ENCODE peak calls at places on chromosomes 6 and 20, in six cellular contexts. One of them, this sample, is unnamed. For H3K27me3, the result is how much of the 10 kb centered on the place peaks cover.

GRCh38 chr6:118867181-118867580 is 26.8 kb upstream of the ASF1A start:
- DNase-seq in CD8-positive, alpha-beta memory T cell: no peak
- DNase-seq in body of pancreas: no peak
- DNase-seq in mesendoderm: no peak
- DNase-seq in testis: no peak
- DNase-seq in uterus: no peak
- DNase-seq in this sample: no peak

GRCh38 chr20:32622585-32623468 is 37.7 kb upstream of the NOL4L start:
- DNase-seq in mesendoderm: no peak
- DNase-seq in CD8-positive, alpha-beta memory T cell: no peak
- DNase-seq in body of pancreas: no peak
- DNase-seq in uterus: no peak
- DNase-seq in testis: no peak
- DNase-seq in this sample: no peak

GRCh38 chr20:36064661-36065426 is 89.7 kb upstream of the EPB41L1 start:
- DNase-seq in testis: peak
- DNase-seq in CD8-positive, alpha-beta memory T cell: peak
- DNase-seq in mesendoderm: peak
- DNase-seq in body of pancreas: peak
- DNase-seq in uterus: peak
- DNase-seq in this sample: peak

GRCh38 chr6:56752009-56752408 is 109.3 kb upstream of the DST start:
- DNase-seq in CD8-positive, alpha-beta memory T cell: no peak
- DNase-seq in testis: no peak
- DNase-seq in body of pancreas: no peak
- DNase-seq in uterus: no peak
- DNase-seq in mesendoderm: peak
- DNase-seq in this sample: no peak

GRCh38 chr6:3867616-3868502 is 18.7 kb downstream of the FAM50B start:
- DNase-seq in body of pancreas: no peak
- DNase-seq in mesendoderm: no peak
- DNase-seq in CD8-positive, alpha-beta memory T cell: no peak
- DNase-seq in testis: no peak
- DNase-seq in uterus: no peak
- DNase-seq in this sample: no peak

GRCh38 chr6:129686941-129687627 is 22.9 kb downstream of the ARHGAP18 start:
- DNase-seq in body of pancreas: peak
- DNase-seq in CD8-positive, alpha-beta memory T cell: peak
- DNase-seq in testis: no peak
- DNase-seq in uterus: no peak
- DNase-seq in mesendoderm: no peak
- DNase-seq in this sample: no peak

GRCh38 chr6:30067460-30068139 is 602 bp downstream of the PPP1R11 start:
- DNase-seq in body of pancreas: no peak
- DNase-seq in mesendoderm: no peak
- DNase-seq in testis: peak
- DNase-seq in uterus: no peak
- DNase-seq in CD8-positive, alpha-beta memory T cell: no peak
- DNase-seq in this sample: no peak

GRCh38 chr6:79810153-79810806 is 137.1 kb downstream of the ELOVL4 start:
- DNase-seq in CD8-positive, alpha-beta memory T cell: no peak
- DNase-seq in body of pancreas: no peak
- DNase-seq in testis: no peak
- DNase-seq in uterus: no peak
- DNase-seq in mesendoderm: no peak
- DNase-seq in this sample: no peak

GRCh38 chr6:36818741-36819140 is 20.5 kb downstream of the CPNE5 start:
- DNase-seq in uterus: no peak
- DNase-seq in testis: no peak
- DNase-seq in mesendoderm: no peak
- DNase-seq in body of pancreas: no peak
- DNase-seq in CD8-positive, alpha-beta memory T cell: no peak
- DNase-seq in this sample: no peak

GRCh38 chr20:32963176-32963575 is 41.1 kb downstream of the SUN5 start:
- DNase-seq in CD8-positive, alpha-beta memory T cell: no peak
- DNase-seq in mesendoderm: no peak
- DNase-seq in body of pancreas: no peak
- DNase-seq in testis: peak
- DNase-seq in uterus: no peak
- DNase-seq in this sample: no peak

GRCh38 chr6:143059616-143060353 is 904 bp upstream of the AIG1 start:
- DNase-seq in CD8-positive, alpha-beta memory T cell: peak
- DNase-seq in uterus: peak
- DNase-seq in testis: no peak
- DNase-seq in mesendoderm: peak
- DNase-seq in body of pancreas: peak
- DNase-seq in this sample: peak

GRCh38 chr6:1216488-1216974 is 95.4 kb upstream of the FOXQ1 start:
- DNase-seq in body of pancreas: no peak
- DNase-seq in mesendoderm: no peak
- DNase-seq in testis: no peak
- DNase-seq in CD8-positive, alpha-beta memory T cell: no peak
- DNase-seq in uterus: no peak
- DNase-seq in this sample: no peak

GRCh38 chr6:35093118-35093445 is 48.1 kb downstream of the TCP11 start:
- DNase-seq in body of pancreas: no peak
- DNase-seq in testis: no peak
- DNase-seq in uterus: no peak
- DNase-seq in CD8-positive, alpha-beta memory T cell: no peak
- DNase-seq in mesendoderm: no peak
- DNase-seq in this sample: no peak

GRCh38 chr20:38219006-38219950 is 41.3 kb downstream of the KIAA1755 start:
- DNase-seq in mesendoderm: no peak
- DNase-seq in testis: no peak
- DNase-seq in CD8-positive, alpha-beta memory T cell: no peak
- DNase-seq in uterus: no peak
- DNase-seq in body of pancreas: no peak
- DNase-seq in this sample: peak

GRCh38 chr20:10795286-10796026 is 121.7 kb upstream of the JAG1 start:
- DNase-seq in uterus: no peak
- DNase-seq in body of pancreas: peak
- DNase-seq in mesendoderm: no peak
- DNase-seq in CD8-positive, alpha-beta memory T cell: no peak
- DNase-seq in testis: no peak
- DNase-seq in this sample: no peak

GRCh38 chr6:11631008-11631407 is 93.5 kb downstream of the TMEM170B start:
- DNase-seq in testis: no peak
- DNase-seq in mesendoderm: no peak
- DNase-seq in CD8-positive, alpha-beta memory T cell: no peak
- DNase-seq in uterus: no peak
- DNase-seq in body of pancreas: no peak
- DNase-seq in this sample: no peak

DNA sequence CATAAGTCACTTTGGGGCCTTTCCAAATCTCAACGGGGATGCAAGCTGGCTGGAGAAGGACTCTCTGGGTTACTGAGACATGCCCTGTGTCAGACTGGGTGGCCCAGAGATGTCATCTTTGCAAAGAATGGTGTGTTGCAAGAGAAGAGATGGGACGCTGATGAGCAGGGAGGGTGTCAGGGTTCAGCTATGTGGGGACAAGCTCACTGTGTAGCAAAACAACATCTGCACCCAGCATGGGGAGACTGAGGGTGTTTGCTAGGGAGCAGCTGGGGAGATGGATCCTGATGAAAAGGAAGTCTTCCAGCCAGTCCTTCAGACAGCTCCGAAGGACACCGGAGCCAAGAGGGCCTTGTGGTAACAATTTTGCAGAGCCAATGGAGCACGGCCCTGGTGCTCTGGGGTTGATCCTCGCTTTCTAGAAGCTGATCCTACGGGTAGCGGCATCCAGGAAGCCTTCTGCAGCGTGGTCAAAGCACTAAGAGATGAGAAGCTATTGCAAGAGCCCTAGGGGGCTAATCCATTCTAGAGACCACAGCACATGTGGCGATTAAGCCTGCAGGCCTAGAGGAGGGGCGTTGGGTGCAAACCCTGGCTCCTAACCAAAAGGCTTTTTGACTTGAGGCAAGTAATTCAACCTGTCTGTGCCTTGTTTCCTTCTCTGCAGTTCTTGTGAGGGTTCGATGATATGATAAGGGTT is 39.9 kb downstream of the EDN3 start:
- DNase-seq in uterus: no peak
- DNase-seq in CD8-positive, alpha-beta memory T cell: no peak
- DNase-seq in body of pancreas: no peak
- DNase-seq in testis: no peak
- DNase-seq in mesendoderm: no peak
- DNase-seq in this sample: no peak
- H3K27me3 ChIP-seq in uterus: under half
- H3K27me3 ChIP-seq in CD8-positive, alpha-beta memory T cell: under half
- H3K27me3 ChIP-seq in body of pancreas: under half
- H3K27me3 ChIP-seq in testis: under half
- H3K27me3 ChIP-seq in mesendoderm: under half
- H3K27me3 ChIP-seq in this sample: under half

GRCh38 chr20:58224097-58224496 is 4.4 kb downstream of the ANKRD60 start:
- DNase-seq in CD8-positive, alpha-beta memory T cell: no peak
- DNase-seq in mesendoderm: no peak
- DNase-seq in testis: no peak
- DNase-seq in body of pancreas: no peak
- DNase-seq in uterus: no peak
- DNase-seq in this sample: no peak

GRCh38 chr20:58227391-58228102 is 906 bp downstream of the ANKRD60 start:
- DNase-seq in testis: no peak
- DNase-seq in CD8-positive, alpha-beta memory T cell: no peak
- DNase-seq in mesendoderm: no peak
- DNase-seq in uterus: no peak
- DNase-seq in body of pancreas: no peak
- DNase-seq in this sample: no peak

GRCh38 chr20:58224974-58225373 is 3.5 kb downstream of the ANKRD60 start:
- DNase-seq in testis: no peak
- DNase-seq in CD8-positive, alpha-beta memory T cell: no peak
- DNase-seq in mesendoderm: no peak
- DNase-seq in body of pancreas: no peak
- DNase-seq in uterus: no peak
- DNase-seq in this sample: no peak

GRCh38 chr20:58223358-58223941 is 5.0 kb downstream of the ANKRD60 start:
- DNase-seq in CD8-positive, alpha-beta memory T cell: no peak
- DNase-seq in testis: no peak
- DNase-seq in body of pancreas: no peak
- DNase-seq in mesendoderm: no peak
- DNase-seq in uterus: no peak
- DNase-seq in this sample: no peak

DNA sequence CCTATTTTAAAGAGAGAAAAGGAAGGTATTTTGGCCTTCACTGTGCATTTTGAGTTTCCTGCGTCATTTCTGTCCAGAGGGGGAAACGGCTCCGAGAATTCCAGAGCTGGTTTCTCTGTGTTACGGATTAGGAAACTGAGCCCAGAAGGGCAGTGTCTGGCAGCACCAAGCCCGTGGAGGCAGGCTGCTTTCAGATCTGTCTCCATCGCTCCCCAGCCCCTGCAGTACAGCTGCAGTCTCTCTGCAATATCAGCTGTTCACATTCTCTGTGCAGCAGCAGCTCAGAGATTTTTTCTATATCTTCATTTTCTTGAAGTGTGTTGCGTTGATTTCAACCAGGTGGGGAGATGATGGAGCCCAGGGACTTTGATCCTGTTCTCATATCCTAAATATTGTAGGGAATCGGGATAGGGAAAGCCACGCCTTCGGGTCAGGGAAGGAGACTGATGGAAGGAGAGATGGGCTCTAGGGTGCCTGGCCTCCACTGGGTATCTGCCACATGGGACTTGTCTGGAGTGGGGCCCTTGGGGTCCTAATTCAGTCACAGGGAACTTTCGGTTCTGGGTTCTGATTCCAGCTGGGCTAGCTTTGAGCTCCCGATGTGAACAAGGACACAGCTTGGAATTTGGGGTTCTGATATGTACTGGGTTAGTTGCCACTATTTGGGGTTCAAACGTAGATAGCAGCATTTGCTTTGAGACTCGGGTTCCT is 2.8 kb downstream of the ANKRD60 start:
- DNase-seq in testis: no peak
- DNase-seq in CD8-positive, alpha-beta memory T cell: no peak
- DNase-seq in uterus: no peak
- DNase-seq in mesendoderm: no peak
- DNase-seq in body of pancreas: no peak
- DNase-seq in this sample: no peak
- H3K27me3 ChIP-seq in testis: under half
- H3K27me3 ChIP-seq in CD8-positive, alpha-beta memory T cell: under half
- H3K27me3 ChIP-seq in uterus: under half
- H3K27me3 ChIP-seq in mesendoderm: under half
- H3K27me3 ChIP-seq in body of pancreas: under half
- H3K27me3 ChIP-seq in this sample: under half

DNA sequence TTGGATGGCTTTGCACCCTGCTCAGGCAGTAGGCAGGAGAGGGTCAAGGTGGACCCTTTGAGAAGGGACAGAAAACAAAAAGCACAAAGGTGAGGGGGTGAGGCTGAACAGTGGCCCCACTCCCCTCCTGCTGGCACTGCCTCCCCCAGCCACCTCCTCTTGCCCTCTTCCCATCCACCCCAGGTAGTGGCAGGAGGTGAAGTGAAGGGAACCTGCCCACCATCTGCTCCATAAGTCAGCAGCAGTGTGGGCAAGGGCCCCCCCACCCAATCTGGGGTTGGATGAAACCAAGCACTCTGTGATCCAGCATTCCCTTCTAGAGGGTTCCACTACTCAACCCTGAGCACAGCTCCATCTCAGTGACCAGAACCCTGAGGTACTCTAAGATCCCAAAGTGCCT is 26.1 kb upstream of the SLC22A7 start:
- DNase-seq in body of pancreas: no peak
- DNase-seq in uterus: no peak
- DNase-seq in CD8-positive, alpha-beta memory T cell: no peak
- DNase-seq in testis: no peak
- DNase-seq in mesendoderm: no peak
- DNase-seq in this sample: no peak
- H3K27me3 ChIP-seq in body of pancreas: under half
- H3K27me3 ChIP-seq in uterus: under half
- H3K27me3 ChIP-seq in CD8-positive, alpha-beta memory T cell: under half
- H3K27me3 ChIP-seq in testis: under half
- H3K27me3 ChIP-seq in mesendoderm: under half
- H3K27me3 ChIP-seq in this sample: under half

GRCh38 chr20:46195264-46196038 is 77.3 kb downstream of the CD40 start:
- DNase-seq in uterus: no peak
- DNase-seq in testis: no peak
- DNase-seq in mesendoderm: no peak
- DNase-seq in body of pancreas: no peak
- DNase-seq in CD8-positive, alpha-beta memory T cell: no peak
- DNase-seq in this sample: no peak
- H3K27me3 ChIP-seq in uterus: under half
- H3K27me3 ChIP-seq in testis: under half
- H3K27me3 ChIP-seq in mesendoderm: under half
- H3K27me3 ChIP-seq in body of pancreas: under half
- H3K27me3 ChIP-seq in CD8-positive, alpha-beta memory T cell: under half
- H3K27me3 ChIP-seq in this sample: under half

DNA sequence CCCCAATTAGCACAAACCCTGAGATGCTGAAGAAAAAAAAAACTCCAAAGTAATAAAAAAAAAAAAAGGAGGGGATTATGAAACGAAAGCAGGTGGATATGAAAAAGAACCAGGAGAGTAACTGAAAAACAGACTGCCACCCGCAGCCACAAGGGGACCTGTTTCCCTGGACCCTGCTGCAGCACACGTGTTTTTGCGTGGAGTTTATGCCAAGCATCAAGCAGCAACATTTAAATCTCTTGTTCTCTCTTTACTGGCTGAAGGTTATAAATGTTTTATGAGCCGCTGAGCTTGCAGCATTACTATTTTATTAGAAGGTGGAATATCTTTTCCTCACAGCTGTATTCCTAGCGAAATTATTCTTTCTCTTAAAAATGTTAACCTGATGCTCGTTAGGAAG is 131.6 kb upstream of the OLIG3 start:
- DNase-seq in CD8-positive, alpha-beta memory T cell: no peak
- DNase-seq in body of pancreas: no peak
- DNase-seq in uterus: no peak
- DNase-seq in mesendoderm: no peak
- DNase-seq in testis: no peak
- DNase-seq in this sample: no peak
- H3K27me3 ChIP-seq in CD8-positive, alpha-beta memory T cell: under half
- H3K27me3 ChIP-seq in body of pancreas: under half
- H3K27me3 ChIP-seq in uterus: under half
- H3K27me3 ChIP-seq in mesendoderm: under half
- H3K27me3 ChIP-seq in testis: under half
- H3K27me3 ChIP-seq in this sample: under half